ENCODE peak calls at places on chromosomes 3 and 15, in seven cellular contexts. E, H, P, J, Z, S and L are unnamed samples.

GRCh38 chr3:8669019-8669418 is 24.4 kb upstream of the SSUH2 start:
- DNase-seq in E (no peak), H (no peak), P (no peak), J (no peak), Z (no peak), S (no peak), L (no peak)

GRCh38 chr15:34301058-34301457 is 36.5 kb downstream of the SLC12A6 start:
- DNase-seq in E (no peak), H (no peak), P (no peak), J (no peak), Z (no peak), S (no peak), L (no peak)

GRCh38 chr3:60841355-60841754 is 409.9 kb downstream of the FHIT start:
- DNase-seq in E (no peak), H (peak; percentile 52), P (no peak), J (peak; percentile 11), Z (no peak), S (no peak), L (peak; percentile 71)

GRCh38 chr3:141109761-141110160 is 58.6 kb downstream of the SPSB4 start:
- DNase-seq in E (no peak), H (no peak), P (peak; percentile 80), J (no peak), Z (no peak), S (no peak), L (no peak)

GRCh38 chr3:99319450-99319849 is 318.9 kb upstream of the COL8A1 start:
- DNase-seq in E (no peak), H (no peak), P (no peak), J (no peak), Z (no peak), S (peak; percentile 13), L (peak; percentile 5)

GRCh38 chr15:26102988-26103387 is 239.9 kb upstream of the ATP10A start:
- DNase-seq in E (no peak), H (no peak), P (no peak), J (peak; percentile 61), Z (no peak), S (peak; percentile 45), L (no peak)

GRCh38 chr15:73317651-73318462 is 50.9 kb downstream of the HCN4 start:
- DNase-seq in E (no peak), H (no peak), P (no peak), J (no peak), Z (no peak), S (no peak), L (peak; percentile 12)

GRCh38 chr3:156522673-156523072 is 32.2 kb downstream of the SSR3 start:
- DNase-seq in E (no peak), H (no peak), P (no peak), J (no peak), Z (no peak), S (no peak), L (no peak)

GRCh38 chr15:35680951-35681350 is 135.0 kb upstream of the DPH6 start:
- DNase-seq in E (no peak), H (no peak), P (no peak), J (no peak), Z (no peak), S (no peak), L (peak; percentile 61)

GRCh38 chr3:16807981-16808380 is 76.8 kb upstream of the PLCL2 start:
- DNase-seq in E (no peak), H (no peak), P (no peak), J (peak; percentile 42), Z (no peak), S (peak; percentile 4), L (no peak)

GRCh38 chr3:16807441-16807840 is 77.3 kb upstream of the PLCL2 start:
- DNase-seq in E (no peak), H (peak; percentile 5), P (no peak), J (peak; percentile 90), Z (no peak), S (peak; percentile 61), L (no peak)

GRCh38 chr3:16809482-16809881 is 75.3 kb upstream of the PLCL2 start:
- DNase-seq in E (no peak), H (no peak), P (no peak), J (no peak), Z (no peak), S (no peak), L (no peak)

GRCh38 chr3:16810013-16810412 is 74.7 kb upstream of the PLCL2 start:
- DNase-seq in E (no peak), H (no peak), P (no peak), J (peak; percentile 65), Z (no peak), S (no peak), L (no peak)

DNA sequence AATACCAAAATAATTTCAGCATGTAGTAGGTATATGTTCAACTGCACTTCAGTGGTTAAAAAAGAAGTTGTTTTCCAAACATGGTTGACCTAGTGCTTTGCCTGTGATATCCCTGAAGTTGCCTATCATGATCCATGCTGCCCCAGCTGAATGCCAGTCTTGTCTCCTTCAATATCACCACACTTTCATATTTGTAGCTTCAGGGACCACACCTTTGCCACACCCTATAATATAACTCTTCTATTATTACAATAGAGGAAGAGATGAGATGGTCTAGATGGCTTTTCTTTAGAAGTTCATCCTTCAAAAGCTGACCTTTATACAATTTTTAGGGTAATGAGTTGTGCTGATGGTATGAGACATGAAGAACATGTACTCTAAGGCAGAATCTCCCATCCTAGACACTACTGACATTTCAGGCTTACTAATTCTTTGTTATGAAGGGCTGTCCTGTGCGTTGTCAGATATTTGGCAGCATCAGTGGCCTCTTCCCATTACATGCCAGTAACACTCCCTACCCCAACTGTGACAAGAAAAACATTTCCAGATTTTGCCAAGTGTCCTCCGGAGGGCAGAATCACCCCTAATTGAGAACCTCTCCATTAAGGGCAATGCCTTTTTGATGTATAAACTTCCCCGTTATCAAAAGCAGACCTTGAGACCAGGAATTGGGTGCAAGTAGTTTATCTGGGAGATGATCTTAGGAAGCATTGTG is 76.2 kb upstream of the PLCL2 start:
- DNase-seq in E (no peak), H (no peak), P (no peak), J (peak; percentile 58), Z (no peak), S (no peak), L (no peak)
- TF ChIP-seq CTCF in E (no peak), H (no peak), P (no peak), J (peak; percentile 6), Z (no peak), S (no peak), L (no peak)

GRCh38 chr15:64905119-64905831 is 6.4 kb upstream of the ANKDD1A start:
- DNase-seq in E (peak; percentile 73), H (peak; percentile 54), P (peak; percentile 91), J (peak; percentile 72), Z (peak; percentile 89), S (peak; percentile 57), L (peak; percentile 75)
- TF ChIP-seq CTCF in E (no peak), H (peak; percentile 93), P (peak; percentile 76), J (peak; percentile 82), Z (peak; percentile 69), S (peak; percentile 85), L (peak; percentile 93)

GRCh38 chr3:50550079-50550736 is 17.3 kb downstream of the C3orf18 start:
- DNase-seq in E (peak; percentile 72), H (peak; percentile 32), P (peak; percentile 87), J (peak; percentile 28), Z (peak; percentile 79), S (peak; percentile 12), L (peak; percentile 59)
- TF ChIP-seq CTCF in E (no peak), H (peak; percentile 85), P (peak; percentile 96), J (peak; percentile 65), Z (peak; percentile 86), S (peak; percentile 92), L (peak; percentile 82)

GRCh38 chr15:49832421-49832980 is 211.7 kb downstream of the DTWD1 start:
- DNase-seq in E (no peak), H (peak; percentile 21), P (no peak), J (peak; percentile 26), Z (no peak), S (no peak), L (peak; percentile 73)
- TF ChIP-seq CTCF in E (no peak), H (peak; percentile 62), P (no peak), J (peak; percentile 9), Z (no peak), S (peak; percentile 63), L (peak; percentile 70)

DNA sequence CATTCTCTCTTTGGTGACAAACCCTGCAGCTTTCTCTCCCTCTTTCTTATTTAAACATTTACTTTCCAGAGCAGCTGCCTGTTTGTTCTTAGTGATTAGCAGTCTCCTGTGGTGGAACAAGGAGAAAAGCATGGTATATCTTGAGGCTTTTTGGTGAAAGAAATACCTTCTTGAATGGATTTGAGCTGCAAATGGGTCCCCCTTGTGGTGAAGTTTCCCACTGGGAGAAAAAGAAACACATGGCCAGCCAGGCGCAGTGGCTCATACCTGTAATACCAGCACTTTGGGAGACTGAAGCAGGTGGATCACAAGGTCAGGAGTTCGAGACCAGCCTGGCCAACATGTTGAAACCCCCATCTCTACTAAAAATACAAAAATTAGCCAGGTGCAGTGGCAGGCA is 48.3 kb upstream of the ACP3 start:
- DNase-seq in E (no peak), H (no peak), P (no peak), J (peak; percentile 46), Z (peak; percentile 26), S (peak; percentile 28), L (peak; percentile 78)
- TF ChIP-seq CTCF in E (no peak), H (peak; percentile 63), P (no peak), J (peak; percentile 59), Z (peak; percentile 61), S (peak; percentile 79), L (peak; percentile 76)

GRCh38 chr3:75001330-75001729 is 386.9 kb upstream of the CNTN3 start:
- DNase-seq in E (no peak), H (no peak), P (no peak), J (peak; percentile 17), Z (no peak), S (no peak), L (peak; percentile 33)
- TF ChIP-seq CTCF in E (no peak), H (no peak), P (no peak), J (peak; percentile 40), Z (peak; percentile 27), S (peak; percentile 55), L (peak; percentile 51)

GRCh38 chr15:62665449-62665848 is 377.1 kb upstream of the TPM1 start:
- DNase-seq in E (no peak), H (peak; percentile 29), P (no peak), J (peak; percentile 58), Z (peak; percentile 22), S (no peak), L (peak; percentile 70)
- TF ChIP-seq CTCF in E (no peak), H (no peak), P (no peak), J (no peak), Z (no peak), S (no peak), L (no peak)

GRCh38 chr3:52054689-52055511 is 1.5 kb downstream of the DUSP7 start:
- DNase-seq in E (no peak), H (no peak), P (peak; percentile 64), J (no peak), Z (peak; percentile 26), S (no peak), L (no peak)
- TF ChIP-seq CTCF in E (no peak), H (peak; percentile 60), P (no peak), J (peak; percentile 25), Z (no peak), S (peak; percentile 66), L (peak; percentile 51)

DNA sequence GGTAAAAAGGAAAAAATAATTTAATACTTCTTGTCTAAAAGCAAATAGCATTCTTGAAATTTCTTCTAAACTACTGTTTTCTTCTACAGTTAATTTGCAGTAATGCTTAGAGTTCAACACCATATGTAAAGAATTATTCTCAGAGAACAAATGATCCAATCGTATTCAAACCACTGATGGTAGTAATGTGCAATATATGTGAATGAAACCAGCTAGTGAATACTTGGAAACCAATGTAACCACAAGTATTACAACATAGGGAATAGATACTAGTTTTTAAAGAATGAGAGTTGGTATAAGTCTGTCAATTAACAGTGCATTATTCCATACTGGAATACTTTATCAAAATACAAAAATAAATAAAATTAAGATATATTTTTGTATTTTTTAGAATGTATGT is 850.0 kb downstream of the DIPK2A start:
- DNase-seq in E (no peak), H (no peak), P (no peak), J (peak; percentile 85), Z (no peak), S (no peak), L (peak; percentile 49)
- TF ChIP-seq CTCF in E (no peak), H (no peak), P (no peak), J (no peak), Z (no peak), S (no peak), L (no peak)